ENCODE peak calls at places on chromosomes 3 and 15, in ten cellular contexts. D is mucosa of descending colon; O is heart right ventricle; Z is cardiac muscle cell; K is psoas muscle; X is CD8-positive, alpha-beta T cell; H is neuronal stem cell; L is heart left ventricle; F is MM.1S; J is esophagus squamous epithelium. Y is an unnamed sample. For H3K4me1 and H3K9me3, the result is how much of the 10 kb centered on the place peaks cover.

GRCh38 chr15:95086543-95087252 is 855.3 kb downstream of the MCTP2 start:
- DNase-seq in D (no peak), O (no peak), L (no peak), H (no peak), F (no peak), J (no peak), Z (peak), X (no peak), K (no peak), Y (no peak)

GRCh38 chr15:78322724-78323395 is 17.3 kb upstream of the CRABP1 start:
- DNase-seq in H (no peak), L (no peak), Z (no peak), D (no peak), J (no peak), K (peak), X (no peak), F (no peak), O (no peak), Y (no peak)

GRCh38 chr15:70514236-70514635 is 249.1 kb downstream of the UACA start:
- DNase-seq in X (no peak), H (no peak), K (no peak), O (no peak), D (no peak), J (no peak), Z (no peak), L (no peak), F (no peak), Y (no peak)

GRCh38 chr3:4597204-4597985 is 104.2 kb downstream of the ITPR1 start:
- DNase-seq in F (no peak), L (no peak), K (no peak), D (no peak), Z (no peak), J (no peak), H (no peak), X (no peak), O (no peak), Y (no peak)

GRCh38 chr3:46898321-46899150 is 21.0 kb downstream of the PTH1R start:
- DNase-seq in F (no peak), D (no peak), X (no peak), H (no peak), L (peak), K (peak), Z (no peak), O (no peak), J (no peak), Y (no peak)

GRCh38 chr3:101803152-101803782 is 24.3 kb downstream of the NXPE3 start:
- DNase-seq in Z (peak), K (no peak), L (no peak), J (no peak), D (peak), H (peak), F (peak), O (no peak), X (no peak), Y (no peak)

GRCh38 chr15:46266691-46267090 is 631.9 kb downstream of the SQOR start:
- DNase-seq in D (no peak), H (no peak), X (no peak), L (no peak), K (no peak), Z (no peak), J (no peak), O (no peak), F (no peak), Y (no peak)

GRCh38 chr3:126355777-126356372 is 1.3 kb downstream of the KLF15 start:
- DNase-seq in Z (peak), X (no peak), O (peak), F (peak), D (peak), J (peak), K (peak), L (peak), H (peak), Y (peak)

GRCh38 chr3:14183015-14183577 is 4.5 kb downstream of the LSM3 start:
- DNase-seq in J (no peak), K (no peak), O (no peak), Z (no peak), F (no peak), D (no peak), H (no peak), X (no peak), L (no peak), Y (no peak)

GRCh38 chr3:71537211-71537611 is 46.3 kb downstream of the FOXP1 start:
- DNase-seq in Z (peak), L (no peak), X (no peak), J (no peak), F (no peak), D (no peak), H (peak), O (no peak), K (no peak), Y (no peak)

GRCh38 chr15:82660378-82660777 is 13.2 kb upstream of the CPEB1 start:
- DNase-seq in L (no peak), O (no peak), K (no peak), D (no peak), Z (no peak), X (no peak), F (no peak), J (no peak), H (no peak), Y (no peak)

GRCh38 chr15:63521405-63522142 is 17.2 kb downstream of the USP3 start:
- DNase-seq in F (no peak), L (no peak), K (no peak), Z (no peak), H (no peak), J (no peak), D (no peak), O (no peak), X (no peak), Y (no peak)

GRCh38 chr3:27699067-27699466 is 23.1 kb downstream of the EOMES start:
- DNase-seq in D (no peak), H (no peak), F (no peak), X (no peak), O (no peak), J (no peak), Z (no peak), L (no peak), K (no peak), Y (no peak)

GRCh38 chr3:78204977-78205376 is 1165.1 kb downstream of the ROBO2 start:
- DNase-seq in O (no peak), D (no peak), F (no peak), J (no peak), K (no peak), H (no peak), L (no peak), X (no peak), Z (peak), Y (no peak)

GRCh38 chr3:23877324-23877980 is 39.3 kb downstream of the NKIRAS1 start:
- DNase-seq in L (no peak), X (no peak), D (no peak), Z (peak), K (peak), F (no peak), O (no peak), H (no peak), J (no peak), Y (no peak)

GRCh38 chr3:192847918-192848317 is 69.7 kb downstream of the MB21D2 start:
- DNase-seq in L (no peak), J (no peak), O (no peak), X (no peak), H (no peak), Z (peak), K (no peak), D (no peak), F (no peak), Y (no peak)

GRCh38 chr15:55742498-55742926 is 440 bp downstream of the PRTG start:
- DNase-seq in Z (peak), F (no peak), J (no peak), K (peak), L (peak), X (no peak), O (peak), D (peak), H (no peak), Y (no peak)

GRCh38 chr15:69026355-69026754 is 11.9 kb downstream of the NOX5 start:
- DNase-seq in K (no peak), J (no peak), Z (no peak), O (no peak), F (no peak), X (no peak), L (no peak), H (no peak), D (no peak), Y (no peak)

GRCh38 chr3:30894521-30895289 is at the start of gene GADL1:
- DNase-seq in O (peak), L (peak), F (no peak), H (peak), X (no peak), K (peak), J (no peak), D (no peak), Z (peak), Y (peak)

GRCh38 chr15:95988574-95988887 is 342.0 kb upstream of the NR2F2 start:
- DNase-seq in D (no peak), J (no peak), K (no peak), O (no peak), F (no peak), Z (peak), L (no peak), X (no peak), H (no peak), Y (no peak)

GRCh38 chr15:61295239-61295638 is 66.1 kb upstream of the RORA start:
- DNase-seq in J (no peak), F (no peak), X (no peak), H (no peak), K (no peak), L (no peak), O (no peak), D (no peak), Z (no peak), Y (no peak)

GRCh38 chr15:76325704-76326103 is 10.9 kb upstream of the ISL2 start:
- DNase-seq in K (no peak), H (no peak), J (no peak), X (no peak), F (no peak), D (no peak), O (no peak), Z (no peak), L (no peak), Y (no peak)

GRCh38 chr3:47016934-47017435 is 37.5 kb downstream of the NBEAL2 start:
- DNase-seq in O (no peak), D (no peak), L (no peak), X (no peak), H (no peak), Z (peak), J (no peak), F (no peak), K (no peak), Y (no peak)

GRCh38 chr3:145900056-145900829 is 260.7 kb downstream of the PLOD2 start:
- DNase-seq in J (no peak), O (no peak), H (no peak), K (no peak), L (no peak), D (no peak), F (no peak), Z (no peak), X (no peak), Y (no peak)

GRCh38 chr15:62889141-62889661 is 153.3 kb upstream of the TPM1 start:
- DNase-seq in H (no peak), O (no peak), L (no peak), F (no peak), K (no peak), X (no peak), J (no peak), Z (no peak), D (no peak), Y (no peak)

GRCh38 chr3:57733790-57734189 is 22.3 kb upstream of the SLMAP start:
- DNase-seq in X (no peak), D (no peak), H (no peak), K (no peak), Z (no peak), O (no peak), F (no peak), J (no peak), L (no peak), Y (no peak)

GRCh38 chr3:112637700-112638099 is 3.2 kb downstream of the CCDC80 start:
- DNase-seq in H (no peak), J (no peak), L (no peak), K (no peak), D (no peak), X (no peak), Z (no peak), F (no peak), O (no peak), Y (no peak)

GRCh38 chr3:118262800-118263402 is 771.7 kb downstream of the IGSF11 start:
- DNase-seq in H (no peak), X (no peak), O (no peak), F (no peak), K (no peak), L (no peak), Z (no peak), J (no peak), D (no peak), Y (no peak)

GRCh38 chr3:73500321-73500720 is 124.4 kb downstream of the PDZRN3 start:
- DNase-seq in F (no peak), L (no peak), Z (no peak), O (no peak), D (no peak), H (no peak), J (no peak), K (no peak), X (no peak), Y (no peak)

GRCh38 chr3:127042634-127043033 is 59.7 kb downstream of the PLXNA1 start:
- DNase-seq in D (no peak), X (no peak), F (no peak), K (peak), J (no peak), H (no peak), O (no peak), L (no peak), Z (no peak), Y (no peak)

GRCh38 chr3:58924581-58924980 is 125.2 kb downstream of the CFAP20DC start:
- DNase-seq in L (no peak), O (no peak), X (no peak), Z (peak), K (no peak), J (no peak), H (no peak), D (no peak), F (no peak), Y (no peak)

GRCh38 chr3:194105292-194105691 is 30.7 kb upstream of the HES1 start:
- DNase-seq in L (no peak), H (no peak), Z (no peak), X (no peak), J (no peak), O (no peak), K (no peak), D (no peak), F (no peak), Y (no peak)

GRCh38 chr3:48492461-48493202 is 11.3 kb downstream of the SHISA5 start:
- DNase-seq in H (no peak), O (no peak), L (no peak), Z (peak), K (no peak), J (no peak), X (no peak), D (no peak), F (no peak), Y (no peak)

GRCh38 chr3:9141903-9142302 is 107.5 kb downstream of the SRGAP3 start:
- DNase-seq in D (no peak), L (no peak), H (no peak), K (no peak), Z (no peak), J (no peak), O (no peak), X (no peak), F (no peak), Y (no peak)

GRCh38 chr3:9135526-9135925 is 113.9 kb downstream of the SRGAP3 start:
- DNase-seq in O (no peak), F (no peak), H (no peak), Z (no peak), K (no peak), X (no peak), J (no peak), D (no peak), L (no peak), Y (no peak)

GRCh38 chr3:9139366-9139765 is 110.1 kb downstream of the SRGAP3 start:
- DNase-seq in Z (no peak), F (no peak), H (no peak), K (no peak), O (no peak), L (no peak), D (no peak), J (no peak), X (no peak), Y (no peak)

GRCh38 chr3:9135930-9136525 is 113.4 kb downstream of the SRGAP3 start:
- DNase-seq in F (no peak), O (peak), L (peak), H (peak), J (no peak), X (no peak), D (no peak), K (peak), Z (no peak), Y (no peak)

GRCh38 chr3:9136746-9137434 is 112.6 kb downstream of the SRGAP3 start:
- DNase-seq in O (no peak), K (no peak), H (no peak), D (no peak), F (no peak), J (no peak), Z (no peak), X (no peak), L (no peak), Y (no peak)
- H3K4me3 ChIP-seq in O (no peak), K (peak), H (no peak), D (no peak), F (no peak), J (peak), Z (no peak), X (no peak), L (no peak), Y (peak)

DNA sequence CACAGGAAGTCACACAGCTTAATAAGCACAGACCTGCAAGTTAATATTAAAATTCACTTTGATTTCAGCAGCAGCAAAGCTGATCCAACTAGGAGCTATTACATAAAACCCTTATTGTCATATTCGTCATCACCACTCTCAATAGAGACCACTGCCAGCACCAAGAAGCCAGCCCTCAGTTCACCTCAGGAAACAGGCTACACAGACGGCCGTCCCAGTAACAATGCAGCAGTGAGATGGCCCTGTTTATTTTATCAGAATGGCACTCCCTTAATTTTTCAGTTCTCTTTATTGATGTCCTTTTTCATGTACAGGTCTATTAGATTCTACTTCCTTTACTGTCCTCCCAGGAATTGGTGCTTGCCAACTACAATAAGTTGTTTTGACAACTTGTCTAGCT is 272.6 kb downstream of the ZBTB20 start:
- DNase-seq in K (peak), J (no peak), X (no peak), D (no peak), O (no peak), H (no peak), Z (peak), L (no peak), F (no peak), Y (no peak)
- H3K4me1 ChIP-seq in K (half or more), J (under half), X (under half), D (under half), O (half or more), H (under half), Z (under half), L (under half), F (under half), Y (under half)

GRCh38 chr15:25051399-25052154 is 96.8 kb downstream of the SNRPN start:
- DNase-seq in F (no peak), H (no peak), J (no peak), L (peak), D (no peak), K (no peak), O (no peak), X (no peak), Z (no peak), Y (no peak)
- H3K9me3 ChIP-seq in F (under half), H (half or more), J (under half), L (half or more), D (half or more), K (half or more), O (under half), X (half or more), Z (under half), Y (half or more)

GRCh38 chr3:139295040-139295439 is 48.8 kb upstream of the MRPS22 start:
- DNase-seq in K (peak), H (no peak), F (no peak), L (no peak), J (no peak), Z (no peak), X (no peak), O (no peak), D (no peak), Y (no peak)

GRCh38 chr3:139297588-139298311 is 46.1 kb upstream of the MRPS22 start:
- DNase-seq in L (no peak), H (no peak), F (no peak), K (peak), J (no peak), X (no peak), Z (no peak), O (no peak), D (no peak), Y (no peak)

GRCh38 chr3:139292933-139293664 is 50.7 kb upstream of the MRPS22 start:
- DNase-seq in X (no peak), Z (no peak), F (no peak), K (no peak), D (no peak), L (no peak), J (no peak), H (no peak), O (no peak), Y (no peak)

GRCh38 chr3:139293665-139294023 is 50.2 kb upstream of the MRPS22 start:
- DNase-seq in O (no peak), K (no peak), H (no peak), Z (no peak), J (no peak), D (no peak), X (no peak), L (no peak), F (no peak), Y (no peak)

GRCh38 chr3:139296141-139296718 is 47.6 kb upstream of the MRPS22 start:
- DNase-seq in Z (no peak), O (no peak), D (no peak), F (no peak), J (no peak), X (no peak), H (no peak), K (peak), L (no peak), Y (no peak)
- H3K4me3 ChIP-seq in Z (no peak), O (no peak), D (no peak), F (no peak), J (no peak), X (no peak), H (no peak), K (no peak), L (no peak), Y (no peak)

GRCh38 chr15:73922186-73923151 is 3.8 kb upstream of the LOXL1 start:
- DNase-seq in L (peak), H (no peak), O (peak), D (no peak), J (no peak), X (no peak), K (no peak), F (no peak), Z (peak), Y (no peak)

GRCh38 chr15:73923156-73923487 is 3.1 kb upstream of the LOXL1 start:
- DNase-seq in J (no peak), K (no peak), X (no peak), O (no peak), H (no peak), L (no peak), Z (no peak), D (no peak), F (no peak), Y (no peak)

GRCh38 chr15:73921257-73921890 is 4.9 kb upstream of the LOXL1 start:
- DNase-seq in J (no peak), D (no peak), H (no peak), O (peak), F (no peak), X (no peak), L (peak), Z (no peak), K (no peak), Y (no peak)

GRCh38 chr15:73924258-73924921 is 1.9 kb upstream of the LOXL1 start:
- DNase-seq in X (no peak), J (no peak), Z (peak), D (no peak), K (peak), O (peak), H (no peak), F (no peak), L (no peak), Y (peak)

GRCh38 chr15:73923488-73924164 is 2.6 kb upstream of the LOXL1 start:
- DNase-seq in Z (no peak), X (no peak), D (no peak), L (no peak), O (no peak), K (peak), J (no peak), H (no peak), F (no peak), Y (no peak)
- H3K4me1 ChIP-seq in Z (under half), X (under half), D (under half), L (under half), O (half or more), K (under half), J (under half), H (under half), F (under half), Y (under half)

GRCh38 chr15:25226360-25226759 is 212.5 kb downstream of the UBE3A start:
- DNase-seq in D (no peak), K (no peak), F (no peak), L (peak), O (peak), Z (no peak), J (no peak), H (no peak), X (no peak), Y (no peak)
- H3K9me3 ChIP-seq in D (half or more), K (under half), F (under half), L (under half), O (under half), Z (under half), J (under half), H (under half), X (under half), Y (under half)

DNA sequence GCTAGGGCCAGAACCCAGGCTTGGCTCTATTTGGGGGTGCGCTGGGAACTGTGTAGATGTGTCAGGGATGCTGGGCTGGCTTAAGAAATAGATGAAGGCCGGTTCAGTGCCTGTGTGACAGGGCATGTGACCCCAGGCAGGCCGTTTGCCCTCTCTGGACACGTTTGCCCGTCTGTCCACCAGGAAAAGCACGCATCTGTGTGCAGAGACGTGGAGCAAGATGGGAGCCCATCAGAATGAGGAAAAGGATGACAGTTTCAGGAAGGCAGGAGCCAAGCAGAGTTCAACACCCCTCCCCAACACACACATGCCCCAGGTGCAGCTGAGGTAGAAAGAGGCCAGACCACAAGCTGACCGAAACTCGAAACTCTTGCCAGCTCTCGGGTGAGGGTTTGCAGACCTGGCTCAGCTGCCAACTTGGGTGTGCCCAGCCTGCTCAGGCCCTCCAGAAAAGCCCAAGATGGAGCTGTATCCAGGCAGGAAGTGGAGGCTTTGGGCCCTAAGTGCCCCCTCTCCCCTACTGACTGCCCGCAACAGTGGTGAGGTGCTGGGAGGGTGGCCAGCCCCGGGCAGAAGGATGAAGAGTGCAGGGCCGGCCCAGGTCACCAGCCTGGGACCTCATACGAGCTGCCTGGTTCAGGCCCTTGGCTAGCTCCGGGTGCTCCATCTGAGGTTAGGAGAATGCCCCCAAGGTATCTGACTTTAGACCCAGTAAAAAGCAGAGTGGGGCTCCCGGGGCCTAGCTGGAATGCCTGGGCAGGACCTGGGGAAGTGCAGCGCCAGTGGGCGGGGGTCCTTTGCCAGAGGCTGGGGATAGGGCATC is 10.2 kb upstream of the MESP1 start:
- DNase-seq in K (no peak), O (no peak), Z (no peak), X (no peak), J (no peak), D (peak), H (no peak), L (no peak), F (peak), Y (no peak)
- H3K4me3 ChIP-seq in K (no peak), O (no peak), Z (no peak), X (no peak), J (no peak), D (no peak), H (no peak), L (no peak), F (peak), Y (no peak)

Y was measured in ascending aorta.